ENCODE peak calls at places on chromosomes 13 and 19, in four cellular contexts. B is HepG2, O is GM23338, L is upper lobe of left lung. U is an unnamed sample.

GRCh38 chr19:18415177-18415867 is 3.9 kb upstream of the SSBP4 start:
- ATAC-seq in B (no peak), L (peak; percentile 15), O (no peak), U (peak; percentile 10)

GRCh38 chr13:43269037-43269476 is 245.7 kb downstream of the DNAJC15 start:
- ATAC-seq in B (peak; percentile 89), O (no peak), L (peak; percentile 83), U (peak; percentile 96)

GRCh38 chr13:47337781-47338507 is 441.1 kb upstream of the HTR2A start:
- ATAC-seq in B (no peak), O (peak; percentile 72), L (no peak), U (no peak)

GRCh38 chr13:102089177-102089576 is 312.7 kb downstream of the FGF14 start:
- ATAC-seq in L (no peak), B (peak; percentile 40), O (no peak), U (no peak)

GRCh38 chr19:13012390-13012689 is 17.1 kb downstream of the NFIX start:
- ATAC-seq in B (no peak), L (no peak), O (no peak), U (no peak)

GRCh38 chr13:106490887-106491321 is 44.6 kb downstream of the EFNB2 start:
- ATAC-seq in L (no peak), O (no peak), B (no peak), U (no peak)

GRCh38 chr13:40336228-40337221 is 329.9 kb downstream of the FOXO1 start:
- ATAC-seq in L (no peak), O (no peak), B (peak; percentile 83), U (no peak)

GRCh38 chr13:18998389-18998788 is 183.2 kb downstream of the TUBA3C start:
- ATAC-seq in O (no peak), B (no peak), L (no peak), U (no peak)

GRCh38 chr19:44627631-44628030 is 14.3 kb downstream of the IGSF23 start:
- ATAC-seq in L (no peak), B (no peak), O (no peak), U (no peak)

GRCh38 chr13:76948139-76948538 is at the start of gene ACOD1:
- ATAC-seq in O (no peak), L (no peak), B (no peak), U (no peak)

GRCh38 chr13:106566682-106567420 is 1.1 kb downstream of the ARGLU1 start:
- ATAC-seq in O (peak; percentile 24), L (peak; percentile 65), B (peak; percentile 72), U (peak; percentile 35)

GRCh38 chr13:58463841-58464240 is 832.3 kb downstream of the PCDH17 start:
- ATAC-seq in L (no peak), O (no peak), B (no peak), U (no peak)

GRCh38 chr19:14120497-14120780 is 2.9 kb upstream of the PRKACA start:
- ATAC-seq in B (no peak), O (no peak), L (no peak), U (no peak)

GRCh38 chr13:103960011-103960410 is 893.8 kb upstream of the SLC10A2 start:
- ATAC-seq in L (no peak), O (no peak), B (no peak), U (no peak)

GRCh38 chr19:1941146-1942077 is at the start of gene CSNK1G2:
- ATAC-seq in L (no peak), B (peak; percentile 5), O (no peak), U (peak; percentile 19)

GRCh38 chr13:50911937-50912624 is 2.5 kb downstream of the RNASEH2B start:
- ATAC-seq in L (peak; percentile 84), B (no peak), O (peak; percentile 27), U (peak; percentile 46)

GRCh38 chr13:42229287-42229686 is 42.7 kb upstream of the AKAP11 start:
- ATAC-seq in L (no peak), O (no peak), B (peak; percentile 64), U (no peak)

GRCh38 chr13:104769520-104769919 is 1703.3 kb upstream of the SLC10A2 start:
- ATAC-seq in L (no peak), B (no peak), O (no peak), U (no peak)

GRCh38 chr19:3389876-3390361 is 23.5 kb downstream of the NFIC start:
- ATAC-seq in B (no peak), O (peak; percentile 77), L (no peak), U (no peak)

GRCh38 chr13:110419391-110419791 is 112.3 kb downstream of the COL4A2 start:
- ATAC-seq in O (no peak), B (peak; percentile 57), L (no peak), U (no peak)

GRCh38 chr19:10332158-10332964 is 968 bp downstream of the RAVER1 start:
- ATAC-seq in B (peak; percentile 35), L (no peak), O (peak; percentile 0), U (no peak)

GRCh38 chr19:7373862-7374261 is 25.1 kb downstream of the ARHGEF18 start:
- ATAC-seq in B (no peak), O (no peak), L (no peak), U (no peak)

GRCh38 chr19:38877781-38878574 is at the start of gene RINL:
- ATAC-seq in O (peak; percentile 44), B (peak; percentile 76), L (peak; percentile 64), U (peak; percentile 11)

GRCh38 chr19:58009301-58009665 is 6.7 kb upstream of the ZNF606 start:
- ATAC-seq in O (peak; percentile 36), B (no peak), L (no peak), U (peak; percentile 17)

GRCh38 chr19:18969953-18970659 is 29.1 kb upstream of the HOMER3 start:
- ATAC-seq in L (no peak), O (no peak), B (no peak), U (no peak)

GRCh38 chr13:56166864-56167263 is 973.9 kb upstream of the PRR20A start:
- ATAC-seq in O (peak; percentile 100), L (no peak), B (no peak), U (no peak)

GRCh38 chr13:77375554-77375953 is 48.7 kb upstream of the MYCBP2 start:
- ATAC-seq in B (no peak), L (no peak), O (no peak), U (no peak)

GRCh38 chr13:33636955-33637670 is 180.8 kb upstream of the RFC3 start:
- ATAC-seq in O (no peak), L (no peak), B (no peak), U (no peak)

GRCh38 chr13:78589206-78589605 is 14.1 kb downstream of the POU4F1 start:
- ATAC-seq in O (peak; percentile 46), B (peak; percentile 58), L (no peak), U (no peak)

GRCh38 chr13:108226184-108226583 is 8.0 kb downstream of the ABHD13 start:
- ATAC-seq in O (no peak), L (no peak), B (peak; percentile 81), U (no peak)

GRCh38 chr19:12668346-12668745 is 1.7 kb downstream of the WDR83 start:
- ATAC-seq in B (no peak), O (no peak), L (no peak), U (no peak)

GRCh38 chr13:41639955-41640780 is 182.8 kb downstream of the RGCC start:
- ATAC-seq in L (peak; percentile 43), O (no peak), B (peak; percentile 86), U (peak; percentile 85)

GRCh38 chr13:33730147-33730546 is 87.8 kb upstream of the RFC3 start:
- ATAC-seq in L (peak; percentile 85), O (no peak), B (no peak), U (peak; percentile 47)

GRCh38 chr13:79003989-79004550 is 345.1 kb upstream of the OBI1 start:
- ATAC-seq in L (no peak), O (no peak), B (no peak), U (no peak)

GRCh38 chr19:5131031-5131865 is 162.3 kb downstream of the KDM4B start:
- ATAC-seq in O (peak; percentile 14), B (no peak), L (no peak), U (no peak)

GRCh38 chr19:5130371-5131030 is 161.6 kb downstream of the KDM4B start:
- ATAC-seq in B (no peak), O (no peak), L (no peak), U (no peak)

GRCh38 chr19:5132698-5133651 is 164.1 kb downstream of the KDM4B start:
- ATAC-seq in L (no peak), B (no peak), O (no peak), U (no peak)

GRCh38 chr19:5133986-5134595 is 165.2 kb downstream of the KDM4B start:
- ATAC-seq in L (no peak), B (no peak), O (no peak), U (no peak)

GRCh38 chr19:5131866-5132561 is 163.1 kb downstream of the KDM4B start:
- ATAC-seq in O (peak; percentile 16), B (no peak), L (no peak), U (no peak)
- H3K4me3 ChIP-seq in O (no peak overlapping the region), B (no peak overlapping the region), L (no peak overlapping the region), U (no peak overlapping the region)

GRCh38 chr13:89361909-89362308 is 1690.7 kb downstream of the SLITRK5 start:
- ATAC-seq in L (no peak), B (no peak), O (no peak), U (no peak)
- TF ChIP-seq CTCF in L (no peak), B (no peak), O (peak; percentile 39), U (no peak)

GRCh38 chr19:54100560-54100959 is at the start of gene OSCAR:
- ATAC-seq in O (no peak), L (no peak), B (no peak), U (no peak)
- TF ChIP-seq POLR2AphosphoS5 in O (no peak), L (peak; percentile 5), B (no peak), U (no peak)

GRCh38 chr13:48410199-48410598 is 2.7 kb downstream of the LPAR6 start:
- ATAC-seq in L (no peak), B (peak; percentile 31), O (no peak), U (no peak)
- H3K4me3 ChIP-seq in L (peak overlapping the region; percentile 56), B (peak overlapping the region; percentile 88), O (no peak overlapping the region), U (peak overlapping the region; percentile 32)

DNA sequence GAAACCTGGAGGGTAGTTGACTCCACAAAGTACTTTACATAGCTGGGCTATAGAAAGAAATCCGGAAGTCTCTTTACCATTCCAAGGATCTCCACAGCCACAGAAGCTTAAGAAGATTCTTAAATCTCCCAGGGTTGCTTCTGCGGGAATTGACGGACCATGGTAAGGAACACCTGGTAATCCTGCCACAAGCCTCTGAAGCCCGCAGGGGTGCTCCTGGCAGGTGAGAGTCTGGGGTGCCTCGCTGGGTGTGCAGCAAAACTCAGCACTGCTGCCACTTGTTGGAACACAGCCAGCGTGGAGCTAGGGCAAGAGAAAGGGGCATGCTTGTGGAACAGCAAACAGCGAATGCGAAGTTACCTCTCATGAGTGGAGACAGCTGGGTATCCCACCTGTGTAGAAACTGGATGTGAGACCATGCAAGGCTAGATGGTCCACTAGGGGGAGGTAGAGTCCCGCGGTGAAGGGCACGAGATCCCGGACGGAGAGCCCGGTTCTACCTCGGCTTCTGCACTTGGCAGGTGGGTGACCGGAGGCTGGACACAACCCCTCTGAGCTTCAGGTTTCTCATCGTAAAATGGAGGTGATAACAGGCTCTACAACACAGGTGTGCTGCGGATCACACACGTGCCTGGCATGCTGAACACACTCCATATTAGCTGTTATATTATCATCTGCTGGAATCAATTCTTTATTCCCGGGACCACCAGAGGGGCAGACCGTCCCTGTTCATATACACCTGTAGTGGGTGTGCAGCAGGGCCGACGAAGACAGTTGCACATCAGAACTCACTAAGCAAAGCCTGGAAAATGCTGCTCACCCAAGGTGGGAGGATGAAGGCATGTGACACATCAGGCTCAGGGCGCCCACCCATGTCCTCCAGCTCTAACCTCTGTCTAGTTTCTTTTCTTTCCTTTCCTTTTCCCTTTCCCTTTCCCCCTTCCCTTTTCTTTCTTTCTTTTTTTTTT is 24.1 kb upstream of the UBAC2 start:
- ATAC-seq in O (peak; percentile 99), B (peak; percentile 98), L (peak; percentile 87), U (peak; percentile 85)
- TF ChIP-seq CTCF in O (peak; percentile 99), B (peak; percentile 97), L (peak; percentile 84), U (peak; percentile 95)

U was measured in gastroesophageal sphincter.